ENCODE peak calls at places on chromosome 22, in five cellular contexts. E is NCI-H748 treated with DMSO at 0.1 percent for 48 hours; F is NK-92 treated with Interleukin-12 subunit alpha and Interleukin-12 subunit beta, amount 100 ng/mL, for 24 hours; O is amygdala; H is fibroblast of the conjunctiva. X is an unnamed sample.

GRCh38 chr22:34105461-34106062 is 185.3 kb upstream of the LARGE1 start:
- DNase-seq in E (peak), F (no peak), O (peak), H (no peak), X (no peak)

GRCh38 chr22:36546092-36546804 is 17.3 kb upstream of the EIF3D start:
- DNase-seq in E (peak), F (no peak), O (no peak), H (peak), X (no peak)

GRCh38 chr22:37818397-37819099 is 4.6 kb upstream of the GALR3 start:
- DNase-seq in E (peak), F (no peak), O (peak), H (no peak), X (no peak)

GRCh38 chr22:40410272-40410671 is 39.9 kb downstream of the SGSM3 start:
- DNase-seq in E (no peak), F (no peak), O (no peak), H (no peak), X (no peak)

GRCh38 chr22:49524362-49524761 is 303.3 kb downstream of the BRD1 start:
- DNase-seq in E (peak), F (no peak), O (no peak), H (no peak), X (no peak)

GRCh38 chr22:32995335-32995734 is 62.8 kb downstream of the SYN3 start:
- DNase-seq in E (no peak), F (no peak), O (no peak), H (no peak), X (no peak)

GRCh38 chr22:30832407-30832987 is 136.1 kb downstream of the MORC2 start:
- DNase-seq in E (no peak), F (no peak), O (no peak), H (no peak), X (no peak)

GRCh38 chr22:33472462-33473344 is 414.5 kb upstream of the SYN3 start:
- DNase-seq in E (no peak), F (no peak), O (no peak), H (no peak), X (no peak)

GRCh38 chr22:50035131-50035881 is 22.7 kb upstream of the IL17REL start:
- DNase-seq in E (no peak), F (no peak), O (no peak), H (no peak), X (no peak)

GRCh38 chr22:45087802-45088201 is 75.9 kb upstream of the NUP50 start:
- DNase-seq in E (no peak), F (no peak), O (no peak), H (no peak), X (no peak)

GRCh38 chr22:37803195-37803635 is 4.5 kb upstream of the GCAT start:
- DNase-seq in E (no peak), F (no peak), O (no peak), H (no peak), X (no peak)

GRCh38 chr22:43889366-43890253 is 2.2 kb downstream of the PNPLA5 start:
- DNase-seq in E (no peak), F (no peak), O (no peak), H (no peak), X (no peak)

GRCh38 chr22:45897736-45898135 is 79.2 kb downstream of the WNT7B start:
- DNase-seq in E (no peak), F (no peak), O (no peak), H (no peak), X (no peak)

GRCh38 chr22:50306753-50307749 is at the start of gene PLXNB2:
- DNase-seq in E (peak), F (no peak), O (peak), H (peak), X (no peak)

GRCh38 chr22:36612458-36612857 is 83.5 kb upstream of the EIF3D start:
- DNase-seq in E (no peak), F (no peak), O (no peak), H (no peak), X (peak)

GRCh38 chr22:41762980-41763779 is 37.3 kb upstream of the CCDC134 start:
- DNase-seq in E (peak), F (peak), O (no peak), H (peak), X (no peak)

X was measured in AG09309.